ENCODE peak calls at places on chromosomes 13 and 19, in seven cellular contexts. J is HCT116, I is progenitor cell of endocrine pancreas, Z is GM23338, S is astrocyte of the spinal cord, K is body of pancreas, A is fibroblast of pulmonary artery. C is an unnamed sample.

GRCh38 chr13:95643814-95644598 is 500 bp downstream of the DZIP1 start:
- DNase-seq in J (no peak), I (peak; percentile 37), Z (peak; percentile 69), S (peak; percentile 60), K (no peak), A (peak; percentile 42), C (no peak)

GRCh38 chr19:55305491-55305890 is 19.6 kb downstream of the TMEM150B start:
- DNase-seq in J (no peak), I (no peak), Z (peak; percentile 88), S (no peak), K (peak; percentile 36), A (peak; percentile 31), C (no peak)

GRCh38 chr19:21891086-21891485 is 55.1 kb upstream of the ZNF43 start:
- DNase-seq in J (no peak), I (no peak), Z (no peak), S (no peak), K (no peak), A (no peak), C (no peak)

GRCh38 chr13:39765801-39766463 is 110.5 kb downstream of the COG6 start:
- DNase-seq in J (no peak), I (no peak), Z (peak; percentile 56), S (peak; percentile 56), K (peak; percentile 49), A (no peak), C (peak; percentile 24)

GRCh38 chr19:57351867-57352266 is 796 bp downstream of the ZNF304 start:
- DNase-seq in J (no peak), I (no peak), Z (peak; percentile 19), S (no peak), K (no peak), A (no peak), C (no peak)

GRCh38 chr13:90171649-90172048 is 1175.8 kb upstream of the MIR17HG start:
- DNase-seq in J (no peak), I (no peak), Z (no peak), S (peak; percentile 2), K (no peak), A (no peak), C (no peak)

GRCh38 chr13:23695711-23696512 is 125.7 kb downstream of the TNFRSF19 start:
- DNase-seq in J (no peak), I (no peak), Z (peak; percentile 67), S (no peak), K (no peak), A (no peak), C (no peak)

GRCh38 chr13:31174018-31174417 is 12.3 kb upstream of the HSPH1 start:
- DNase-seq in J (no peak), I (no peak), Z (no peak), S (peak; percentile 53), K (no peak), A (peak; percentile 69), C (no peak)

GRCh38 chr13:94550030-94550738 is 45.8 kb downstream of the TGDS start:
- DNase-seq in J (no peak), I (no peak), Z (peak; percentile 75), S (no peak), K (peak; percentile 47), A (peak; percentile 51), C (no peak)

GRCh38 chr13:108276060-108276459 is 6.5 kb downstream of the TNFSF13B start:
- DNase-seq in J (no peak), I (no peak), Z (no peak), S (no peak), K (peak; percentile 27), A (peak; percentile 39), C (no peak)

GRCh38 chr19:53537126-53537522 is 821 bp upstream of the ZNF331 start:
- DNase-seq in J (no peak), I (no peak), Z (no peak), S (no peak), K (no peak), A (no peak), C (no peak)

GRCh38 chr19:53540091-53540490 is 2.1 kb downstream of the ZNF331 start:
- DNase-seq in J (no peak), I (no peak), Z (no peak), S (no peak), K (no peak), A (no peak), C (no peak)

GRCh38 chr19:53536223-53536543 is 1.8 kb upstream of the ZNF331 start:
- DNase-seq in J (no peak), I (no peak), Z (no peak), S (no peak), K (no peak), A (no peak), C (no peak)

GRCh38 chr19:53538378-53539109 is 599 bp downstream of the ZNF331 start:
- DNase-seq in J (no peak), I (no peak), Z (peak; percentile 11), S (no peak), K (peak; percentile 26), A (no peak), C (no peak)

DNA sequence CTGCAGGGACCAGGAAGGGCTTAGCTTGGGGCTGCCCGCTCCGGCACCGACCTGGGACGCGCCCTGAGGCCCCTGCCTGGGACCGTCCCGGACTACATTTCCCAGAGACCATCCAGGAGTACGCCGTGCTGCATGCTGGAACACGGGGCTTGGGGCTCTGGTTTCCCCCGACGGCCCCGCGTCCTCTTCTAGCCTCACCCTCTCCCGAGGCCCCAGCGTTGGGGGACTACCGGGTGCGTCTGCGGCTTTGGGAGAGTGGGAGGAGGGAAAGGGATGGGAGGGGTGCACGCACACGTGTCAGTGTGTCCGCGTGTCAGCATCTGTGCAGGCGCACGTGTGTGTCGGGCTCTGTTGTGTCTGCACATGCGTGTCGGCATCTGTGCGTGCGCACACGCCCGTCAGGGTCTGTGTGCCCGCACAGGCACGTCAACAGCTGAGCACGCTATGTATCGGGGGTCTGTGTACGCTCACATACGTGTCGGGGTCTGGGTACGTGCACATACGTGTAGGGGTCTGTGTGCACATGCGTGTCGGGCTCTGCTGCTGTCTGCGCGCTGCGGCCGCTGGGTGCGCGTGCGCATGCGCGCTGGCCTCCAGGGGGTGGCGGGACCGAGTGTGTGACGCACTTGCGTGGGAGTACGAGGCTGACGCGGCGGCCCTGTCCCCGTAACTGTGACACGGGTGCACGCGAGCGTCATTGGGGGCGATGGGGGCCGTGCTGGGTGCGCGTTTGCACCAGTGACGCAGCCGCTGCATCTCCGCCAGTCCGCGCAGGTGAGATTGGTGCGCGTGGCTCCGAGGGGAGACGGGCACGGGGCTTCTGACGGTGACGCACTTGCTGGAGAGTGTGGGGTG is at the start of gene ZNF331:
- DNase-seq in J (no peak), I (peak; percentile 68), Z (peak; percentile 85), S (peak; percentile 77), K (peak; percentile 84), A (peak; percentile 85), C (peak; percentile 82)
- TF ChIP-seq CTCF in J (no peak), I (no peak), Z (peak; percentile 11), S (peak; percentile 24), K (no peak), A (peak; percentile 27), C (peak; percentile 35)

GRCh38 chr13:103762523-103762922 is 696.3 kb upstream of the SLC10A2 start:
- DNase-seq in J (no peak), I (no peak), Z (peak; percentile 9), S (no peak), K (no peak), A (no peak), C (no peak)
- TF ChIP-seq CTCF in J (peak; percentile 49), I (no peak), Z (peak; percentile 60), S (no peak), K (no peak), A (no peak), C (no peak)

GRCh38 chr19:46815833-46816627 is 27.6 kb upstream of the SLC1A5 start:
- DNase-seq in J (peak; percentile 63), I (no peak), Z (no peak), S (no peak), K (no peak), A (no peak), C (no peak)
- TF ChIP-seq CTCF in J (no peak), I (no peak), Z (no peak), S (no peak), K (no peak), A (no peak), C (no peak)

GRCh38 chr13:98842858-98843481 is 90.5 kb upstream of the SLC15A1 start:
- DNase-seq in J (peak; percentile 57), I (peak; percentile 49), Z (peak; percentile 89), S (peak; percentile 76), K (peak; percentile 75), A (peak; percentile 87), C (peak; percentile 81)
- TF ChIP-seq CTCF in J (peak; percentile 95), I (peak; percentile 83), Z (peak; percentile 88), S (peak; percentile 90), K (peak; percentile 81), A (peak; percentile 95), C (peak; percentile 87)

DNA sequence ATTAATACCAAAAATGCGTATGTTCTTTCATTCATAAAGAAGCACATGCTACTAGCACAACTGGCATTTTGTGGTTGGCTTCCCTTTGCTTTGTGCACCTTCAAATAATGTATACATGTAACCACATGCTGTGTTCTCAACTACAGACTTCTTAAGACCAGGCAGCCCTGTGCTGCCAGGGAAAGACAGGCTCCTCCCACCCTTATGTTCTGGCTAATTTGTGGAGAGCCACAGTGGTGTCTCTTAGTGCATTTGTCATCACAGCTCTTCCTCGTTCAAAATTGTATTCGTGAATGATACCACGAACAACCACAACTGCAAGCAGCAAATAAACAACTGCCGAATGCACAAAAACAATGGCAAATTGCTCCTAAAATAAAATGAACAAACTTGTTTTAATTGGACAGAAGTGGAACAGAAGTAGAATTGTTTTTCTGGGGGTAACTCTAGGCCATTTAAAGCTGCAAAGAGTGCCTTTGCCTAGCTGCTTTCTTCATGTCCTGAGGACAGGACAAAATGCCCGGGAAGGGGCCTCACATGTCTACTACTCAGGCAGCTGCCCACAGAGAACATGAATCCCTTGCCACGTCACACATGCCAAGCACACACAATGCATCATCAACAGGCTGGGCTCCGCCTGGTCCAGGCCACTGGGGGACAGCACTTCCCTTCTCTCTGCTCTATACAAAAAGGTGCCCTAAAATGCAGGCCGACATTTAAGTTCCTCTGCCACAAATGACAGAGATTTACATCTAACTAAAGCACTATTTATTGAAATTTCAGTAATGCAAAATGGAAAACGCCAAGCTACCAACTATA is 21.7 kb downstream of the IRS2 start:
- DNase-seq in J (no peak), I (no peak), Z (peak; percentile 12), S (peak; percentile 38), K (no peak), A (no peak), C (peak; percentile 70)
- TF ChIP-seq CTCF in J (peak; percentile 25), I (no peak), Z (no peak), S (peak; percentile 35), K (no peak), A (no peak), C (peak; percentile 47)

GRCh38 chr13:58994778-58995177 is 1169.0 kb downstream of the DIAPH3 start:
- DNase-seq in J (no peak), I (no peak), Z (peak; percentile 8), S (no peak), K (no peak), A (peak; percentile 4), C (no peak)
- TF ChIP-seq CTCF in J (no peak), I (peak; percentile 28), Z (peak; percentile 38), S (peak; percentile 20), K (no peak), A (peak; percentile 19), C (no peak)

C was measured in dorsolateral prefrontal cortex.